ENCODE peak calls at places on chromosomes 16 and 17, in five cellular contexts. K is K562, F is HepG2, G is H1, L is GM12878. E is an unnamed sample.

GRCh38 chr17:37405955-37406634 is 541 bp downstream of the ACACA start:
- DNase-seq in K (no peak), F (no peak), G (no peak), L (no peak), E (no peak)

GRCh38 chr17:40374965-40375498 is 10.5 kb upstream of the GJD3 start:
- DNase-seq in K (no peak), F (no peak), G (no peak), L (no peak), E (peak)

GRCh38 chr16:24988137-24988535 is 27.0 kb downstream of the ARHGAP17 start:
- DNase-seq in K (no peak), F (no peak), G (no peak), L (no peak), E (no peak)

GRCh38 chr16:9351841-9352434 is 260.5 kb downstream of the HAPSTR1 start:
- DNase-seq in K (no peak), F (no peak), G (no peak), L (no peak), E (no peak)

GRCh38 chr17:80428796-80429195 is 13.8 kb downstream of the ENDOV start:
- DNase-seq in K (no peak), F (no peak), G (no peak), L (no peak), E (no peak)

GRCh38 chr16:89922884-89923639 is at the start of gene TUBB3:
- DNase-seq in K (peak), F (peak), G (no peak), L (no peak), E (peak)

GRCh38 chr17:46756061-46756735 is 62.3 kb downstream of the WNT3 start:
- DNase-seq in K (no peak), F (no peak), G (no peak), L (no peak), E (no peak)

GRCh38 chr17:61833536-61834203 is 29.7 kb downstream of the BRIP1 start:
- DNase-seq in K (no peak), F (no peak), G (no peak), L (no peak), E (peak)

GRCh38 chr16:77963185-77964044 is 58.9 kb upstream of the CLEC3A start:
- DNase-seq in K (no peak), F (no peak), G (peak), L (peak), E (peak)

GRCh38 chr16:64455275-64455674 is 666.6 kb downstream of the CDH11 start:
- DNase-seq in K (no peak), F (no peak), G (no peak), L (no peak), E (no peak)

GRCh38 chr17:80761421-80761871 is 216.8 kb downstream of the RPTOR start:
- DNase-seq in K (no peak), F (no peak), G (no peak), L (no peak), E (no peak)

GRCh38 chr17:42122371-42123303 is at the start of gene HSPB9:
- DNase-seq in K (no peak), F (no peak), G (peak), L (no peak), E (peak)

GRCh38 chr17:47708864-47709541 is 15.0 kb downstream of the TBKBP1 start:
- DNase-seq in K (no peak), F (no peak), G (no peak), L (no peak), E (peak)

GRCh38 chr16:49542391-49542891 is 168.8 kb downstream of the C16orf78 start:
- DNase-seq in K (no peak), F (no peak), G (no peak), L (no peak), E (no peak)

GRCh38 chr16:62224810-62225209 is 188.6 kb upstream of the CDH8 start:
- DNase-seq in K (no peak), F (no peak), G (no peak), L (no peak), E (no peak)

GRCh38 chr17:70804161-70804560 is 634.8 kb downstream of the KCNJ2 start:
- DNase-seq in K (no peak), F (no peak), G (no peak), L (no peak), E (no peak)

GRCh38 chr17:37842401-37842800 is 81.8 kb upstream of the TBC1D3K start:
- DNase-seq in K (no peak), F (no peak), G (no peak), L (no peak), E (no peak)

GRCh38 chr17:32941419-32942032 is 13.6 kb downstream of the TMEM98 start:
- DNase-seq in K (no peak), F (no peak), G (no peak), L (no peak), E (no peak)

GRCh38 chr17:56594528-56595418 is 1.3 kb downstream of the NOG start:
- DNase-seq in K (no peak), F (no peak), G (no peak), L (no peak), E (peak)

GRCh38 chr16:89691231-89691985 is 4.9 kb downstream of the CDK10 start:
- DNase-seq in K (no peak), F (no peak), G (no peak), L (no peak), E (no peak)

GRCh38 chr17:19770985-19771710 is 23.1 kb upstream of the ALDH3A1 start:
- DNase-seq in K (no peak), F (no peak), G (no peak), L (no peak), E (no peak)

GRCh38 chr17:78528541-78528940 is 48.7 kb downstream of the DNAH17 start:
- DNase-seq in K (peak), F (no peak), G (no peak), L (no peak), E (no peak)

GRCh38 chr16:84893849-84894599 is 74.2 kb downstream of the CRISPLD2 start:
- DNase-seq in K (no peak), F (peak), G (no peak), L (peak), E (no peak)

GRCh38 chr17:42291136-42291535 is 2.8 kb downstream of the STAT5A start:
- DNase-seq in K (no peak), F (no peak), G (no peak), L (no peak), E (no peak)

GRCh38 chr16:19542138-19542821 is 13.2 kb upstream of the VPS35L start:
- DNase-seq in K (no peak), F (peak), G (no peak), L (no peak), E (no peak)

GRCh38 chr17:73151888-73152633 is 12.7 kb upstream of the SSTR2 start:
- DNase-seq in K (no peak), F (peak), G (no peak), L (no peak), E (no peak)

GRCh38 chr17:50056217-50056960 is 479 bp downstream of the ITGA3 start:
- DNase-seq in K (peak), F (peak), G (no peak), L (no peak), E (peak)
- TF ChIP-seq EZH2 in K (no peak), F (peak), G (peak), L (no peak), E (no peak)

DNA sequence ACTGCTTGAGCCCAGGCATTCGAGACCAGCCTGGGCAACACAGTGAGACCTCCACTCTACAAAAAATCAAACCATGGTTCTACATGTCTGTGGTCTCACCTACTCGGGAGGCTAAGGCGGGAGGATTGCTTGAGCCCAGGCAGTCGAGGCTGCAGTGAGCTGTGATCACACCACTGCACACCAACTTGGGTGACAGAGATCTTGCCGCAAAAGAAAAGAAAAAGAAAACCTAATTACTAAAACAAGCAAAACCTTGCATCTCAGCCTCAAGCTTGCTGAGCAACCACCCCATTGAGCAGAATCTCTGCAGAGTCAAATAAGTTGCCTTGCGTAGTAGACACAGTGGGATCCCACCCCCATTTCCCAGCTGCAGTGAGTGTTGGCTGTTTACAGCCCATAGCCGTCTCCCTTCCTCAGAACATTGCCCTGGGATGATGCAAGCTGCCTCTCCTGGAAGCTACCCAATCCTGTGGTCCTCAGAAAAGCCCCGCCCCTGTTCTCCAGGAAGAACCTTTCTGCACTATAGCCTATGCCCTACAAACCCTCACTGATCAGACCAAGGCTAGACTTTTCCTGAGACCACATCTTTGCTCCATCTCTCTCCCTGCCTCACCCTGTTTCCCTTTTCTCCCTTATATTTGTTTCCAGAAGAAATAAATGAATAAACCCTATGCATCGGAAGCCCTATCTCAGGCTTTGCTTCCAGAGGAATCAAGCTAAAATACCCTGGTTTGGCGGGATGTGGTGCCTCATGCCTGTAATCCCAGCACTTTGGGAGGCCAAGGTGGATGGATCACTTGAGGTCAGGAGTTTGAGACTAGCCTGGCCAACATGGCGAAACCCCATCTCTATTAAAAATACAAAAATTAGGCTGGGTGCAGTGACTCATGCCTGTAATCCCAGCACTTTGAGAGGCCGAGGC is 16.7 kb upstream of the ERN2 start:
- DNase-seq in K (peak), F (peak), G (no peak), L (no peak), E (peak)
- TF ChIP-seq CREB1 in K (no peak), F (no peak), G (no peak), L (no peak), E (no peak)

GRCh38 chr17:50114849-50115357 is 15.1 kb downstream of the SAMD14 start:
- DNase-seq in K (peak), F (peak), G (no peak), L (no peak), E (peak)

GRCh38 chr17:50115744-50116143 is 14.2 kb downstream of the SAMD14 start:
- DNase-seq in K (no peak), F (no peak), G (no peak), L (no peak), E (no peak)

GRCh38 chr17:50118076-50118827 is 11.7 kb downstream of the SAMD14 start:
- DNase-seq in K (no peak), F (no peak), G (no peak), L (no peak), E (no peak)

GRCh38 chr17:50118828-50119218 is 11.1 kb downstream of the SAMD14 start:
- DNase-seq in K (no peak), F (no peak), G (no peak), L (no peak), E (no peak)

GRCh38 chr17:50117202-50118040 is 12.5 kb downstream of the SAMD14 start:
- DNase-seq in K (peak), F (peak), G (no peak), L (no peak), E (peak)
- TF ChIP-seq EZH2 in K (no peak), F (no peak), G (no peak), L (no peak), E (peak)

GRCh38 chr17:75289832-75290337 is 652 bp upstream of the SLC25A19 start:
- DNase-seq in K (no peak), F (no peak), G (no peak), L (peak), E (peak)
- TF ChIP-seq CREB1 in K (peak), F (no peak), G (no peak), L (no peak), E (peak)

DNA sequence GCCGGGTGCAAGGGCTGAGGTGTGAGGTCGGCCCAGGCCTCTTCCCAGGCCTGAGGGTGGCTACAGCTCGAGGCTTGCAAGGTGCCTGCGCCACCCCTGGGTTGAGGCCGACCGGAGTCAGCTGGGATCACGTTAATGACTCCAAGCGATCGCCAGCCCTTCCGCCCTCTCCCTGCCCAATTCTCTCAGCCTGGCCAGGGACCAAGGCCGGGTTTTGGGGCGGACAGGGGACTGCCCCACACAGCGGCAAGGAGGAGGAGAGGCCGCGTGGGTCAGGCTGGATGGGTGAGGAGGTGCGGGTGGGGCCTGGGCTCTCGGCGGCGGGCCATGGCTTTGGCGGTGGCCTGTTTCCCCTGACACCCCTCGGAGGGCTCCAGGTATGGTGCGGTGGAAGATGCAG is 3.2 kb upstream of the WDR24 start:
- DNase-seq in K (peak), F (no peak), G (no peak), L (no peak), E (no peak)
- TF ChIP-seq EZH2 in K (no peak), F (no peak), G (no peak), L (no peak), E (peak)

GRCh38 chr17:44220211-44221071 is 966 bp upstream of the UBTF start:
- DNase-seq in K (peak), F (no peak), G (no peak), L (no peak), E (peak)

GRCh38 chr17:44221072-44221861 is 1.8 kb upstream of the UBTF start:
- DNase-seq in K (peak), F (peak), G (no peak), L (no peak), E (peak)

GRCh38 chr17:44219126-44219635 is 294 bp downstream of the UBTF start:
- DNase-seq in K (peak), F (peak), G (no peak), L (no peak), E (peak)

GRCh38 chr17:44218344-44219125 is 940 bp downstream of the UBTF start:
- DNase-seq in K (peak), F (peak), G (no peak), L (no peak), E (peak)

GRCh38 chr17:44219636-44220210 is at the start of gene UBTF:
- DNase-seq in K (peak), F (peak), G (no peak), L (no peak), E (peak)
- TF ChIP-seq CREB1 in K (peak), F (no peak), G (no peak), L (no peak), E (no peak)

GRCh38 chr16:14303182-14303618 is 232.1 kb downstream of the MRTFB start:
- DNase-seq in K (no peak), F (no peak), G (no peak), L (no peak), E (peak)
- TF ChIP-seq EZH2 in K (no peak), F (no peak), G (no peak), L (no peak), E (no peak)

GRCh38 chr17:65772989-65773388 is 211.5 kb upstream of the AXIN2 start:
- DNase-seq in K (no peak), F (no peak), G (no peak), L (no peak), E (no peak)

GRCh38 chr17:65774787-65775186 is 213.3 kb upstream of the AXIN2 start:
- DNase-seq in K (no peak), F (no peak), G (no peak), L (no peak), E (peak)

GRCh38 chr17:65771704-65772103 is 210.3 kb upstream of the AXIN2 start:
- DNase-seq in K (no peak), F (no peak), G (no peak), L (no peak), E (no peak)

GRCh38 chr17:65776890-65777289 is 215.4 kb upstream of the AXIN2 start:
- DNase-seq in K (no peak), F (no peak), G (no peak), L (no peak), E (no peak)
- TF ChIP-seq CREB1 in K (no peak), F (no peak), G (no peak), L (no peak), E (no peak)

GRCh38 chr16:28062261-28063046 is 1.1 kb downstream of the GSG1L start:
- DNase-seq in K (no peak), F (no peak), G (no peak), L (no peak), E (no peak)
- TF ChIP-seq EZH2 in K (no peak), F (no peak), G (no peak), L (no peak), E (peak)